ENCODE peak calls at places on chromosomes 16 and 17, in nine cellular contexts. X is Peyer's patch, Z is tibial artery, J is K562, K is ovary, C is neural progenitor cell, F is AG09309, V is left ventricle myocardium inferior, H is HCT116. P is an unnamed sample.

GRCh38 chr17:60652484-60653247 is 25.0 kb upstream of the BCAS3 start:
- DNase-seq in C (no peak), H (no peak), K (no peak), Z (no peak), X (no peak), F (no peak), J (no peak), V (no peak), P (no peak)

GRCh38 chr17:40605301-40605700 is 40.0 kb upstream of the CCR7 start:
- DNase-seq in F (no peak), V (no peak), J (no peak), C (no peak), H (no peak), X (no peak), Z (no peak), K (no peak), P (no peak)

GRCh38 chr17:69223809-69224208 is 4.8 kb downstream of the ABCA10 start:
- DNase-seq in Z (no peak), K (no peak), X (no peak), F (no peak), V (no peak), H (no peak), J (no peak), C (no peak), P (no peak)

GRCh38 chr16:86052926-86053325 is 154.0 kb downstream of the IRF8 start:
- DNase-seq in V (no peak), J (no peak), H (no peak), X (peak), K (no peak), C (no peak), F (no peak), Z (no peak), P (no peak)

GRCh38 chr17:65509032-65509431 is 52.4 kb downstream of the AXIN2 start:
- DNase-seq in J (no peak), H (no peak), Z (no peak), X (no peak), F (no peak), K (no peak), V (no peak), C (no peak), P (no peak)

GRCh38 chr16:24145927-24146326 is 110.2 kb upstream of the CACNG3 start:
- DNase-seq in K (no peak), X (no peak), F (no peak), V (no peak), H (no peak), Z (no peak), J (no peak), C (no peak), P (no peak)

GRCh38 chr16:74309789-74310781 is 13.5 kb downstream of the PSMD7 start:
- DNase-seq in X (no peak), V (no peak), C (peak), H (peak), F (peak), J (peak), Z (no peak), K (no peak), P (peak)

GRCh38 chr17:7263801-7264078 is 1.5 kb upstream of the CLDN7 start:
- DNase-seq in Z (no peak), C (no peak), V (no peak), K (no peak), F (no peak), X (peak), H (no peak), J (no peak), P (no peak)

GRCh38 chr17:20230924-20231323 is 221.8 kb downstream of the SPECC1 start:
- DNase-seq in X (no peak), F (no peak), K (no peak), H (no peak), C (no peak), J (no peak), Z (no peak), V (no peak), P (no peak)

GRCh38 chr17:32267690-32268205 is 2.1 kb downstream of the RHBDL3 start:
- DNase-seq in H (no peak), V (no peak), K (no peak), Z (no peak), F (no peak), C (peak), J (no peak), X (no peak), P (no peak)

GRCh38 chr17:13306310-13306962 is 288.6 kb upstream of the ELAC2 start:
- DNase-seq in K (no peak), F (peak), Z (no peak), J (peak), X (no peak), V (no peak), C (peak), H (peak), P (peak)

GRCh38 chr17:59432657-59433056 is 101.2 kb downstream of the YPEL2 start:
- DNase-seq in V (no peak), K (no peak), H (no peak), J (no peak), X (no peak), F (no peak), Z (no peak), C (no peak), P (no peak)

GRCh38 chr16:6570520-6570919 is 762.1 kb upstream of the RBFOX1 start:
- DNase-seq in J (no peak), H (no peak), X (no peak), C (no peak), K (no peak), V (no peak), F (no peak), Z (no peak), P (no peak)

GRCh38 chr16:56279132-56279531 is 87.8 kb downstream of the GNAO1 start:
- DNase-seq in V (no peak), H (no peak), C (no peak), J (no peak), X (peak), K (no peak), Z (no peak), F (no peak), P (no peak)

GRCh38 chr17:50056961-50057330 is 1.0 kb downstream of the ITGA3 start:
- DNase-seq in J (no peak), C (peak), Z (no peak), H (no peak), X (peak), F (no peak), K (no peak), V (no peak), P (no peak)

GRCh38 chr17:40602445-40603443 is 37.5 kb upstream of the CCR7 start:
- DNase-seq in Z (no peak), F (no peak), X (no peak), K (no peak), H (no peak), J (no peak), C (no peak), V (no peak), P (no peak)

GRCh38 chr17:40323731-40324650 is 15.0 kb downstream of the RARA start:
- DNase-seq in K (peak), X (peak), J (no peak), V (peak), H (no peak), F (no peak), Z (peak), C (no peak), P (no peak)

GRCh38 chr17:16352838-16353701 is at the start of gene CENPV:
- DNase-seq in F (no peak), H (peak), X (peak), K (peak), Z (no peak), J (peak), C (peak), V (peak), P (no peak)

GRCh38 chr16:69880640-69881133 is 70.4 kb upstream of the CLEC18A start:
- DNase-seq in K (no peak), J (no peak), Z (no peak), X (no peak), F (no peak), V (no peak), H (no peak), C (no peak), P (no peak)

GRCh38 chr16:9929836-9930235 is 252.4 kb downstream of the GRIN2A start:
- DNase-seq in F (no peak), H (no peak), J (no peak), V (no peak), K (no peak), X (no peak), Z (no peak), C (no peak), P (no peak)

GRCh38 chr16:706189-707061 is 824 bp upstream of the FBXL16 start:
- DNase-seq in C (peak), V (no peak), J (no peak), Z (no peak), F (no peak), H (no peak), X (no peak), K (no peak), P (no peak)

GRCh38 chr16:31435341-31436220 is 7.0 kb downstream of the ZNF843 start:
- DNase-seq in K (no peak), F (no peak), J (no peak), X (peak), C (no peak), V (no peak), Z (no peak), H (no peak), P (no peak)

GRCh38 chr17:21394265-21394664 is 18.1 kb downstream of the KCNJ12 start:
- DNase-seq in X (no peak), Z (no peak), V (no peak), J (no peak), H (no peak), K (no peak), C (no peak), F (peak), P (no peak)

GRCh38 chr17:37833237-37833859 is 88.5 kb upstream of the HNF1B start:
- DNase-seq in C (no peak), X (no peak), Z (no peak), V (no peak), K (no peak), F (no peak), J (no peak), H (no peak), P (no peak)

GRCh38 chr16:4390266-4391260 is 18.9 kb downstream of the VASN start:
- DNase-seq in Z (no peak), K (no peak), X (no peak), J (no peak), H (no peak), F (no peak), V (no peak), C (peak), P (no peak)
- H3K4me3 ChIP-seq in Z (no peak), K (no peak), X (no peak), J (no peak), H (no peak), F (no peak), V (no peak), C (no peak), P (no peak)

DNA sequence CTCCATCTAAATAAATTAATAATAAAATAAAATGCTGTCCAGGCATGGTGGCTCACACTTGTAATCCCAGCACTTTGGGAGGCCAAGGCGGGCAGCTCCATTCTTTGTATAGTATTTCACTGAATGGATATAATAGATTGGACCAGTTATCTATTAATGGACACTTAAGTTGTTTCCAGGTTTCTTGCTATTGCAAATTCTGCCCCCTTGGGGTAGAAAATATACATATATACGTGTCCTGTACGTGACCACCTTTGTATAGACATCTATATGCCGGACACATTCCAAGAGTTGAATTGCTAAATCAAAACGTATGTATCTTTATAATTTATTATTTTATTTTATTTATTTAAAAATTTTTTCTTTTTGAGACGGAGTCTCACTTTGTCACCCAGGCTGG is 3.9 kb upstream of the EXOC7 start:
- DNase-seq in F (no peak), X (no peak), V (no peak), C (peak), H (peak), Z (no peak), K (no peak), J (no peak), P (no peak)
- TF ChIP-seq CTCF in F (peak), X (no peak), V (peak), C (peak), H (peak), Z (no peak), K (no peak), J (peak), P (peak)

GRCh38 chr17:82063424-82064415 is 1.9 kb downstream of the DUS1L start:
- DNase-seq in J (no peak), V (no peak), K (no peak), X (no peak), Z (no peak), C (no peak), H (no peak), F (no peak), P (no peak)
- H3K4me3 ChIP-seq in J (peak), V (peak), K (no peak), X (peak), Z (peak), C (no peak), H (peak), F (no peak), P (peak)

DNA sequence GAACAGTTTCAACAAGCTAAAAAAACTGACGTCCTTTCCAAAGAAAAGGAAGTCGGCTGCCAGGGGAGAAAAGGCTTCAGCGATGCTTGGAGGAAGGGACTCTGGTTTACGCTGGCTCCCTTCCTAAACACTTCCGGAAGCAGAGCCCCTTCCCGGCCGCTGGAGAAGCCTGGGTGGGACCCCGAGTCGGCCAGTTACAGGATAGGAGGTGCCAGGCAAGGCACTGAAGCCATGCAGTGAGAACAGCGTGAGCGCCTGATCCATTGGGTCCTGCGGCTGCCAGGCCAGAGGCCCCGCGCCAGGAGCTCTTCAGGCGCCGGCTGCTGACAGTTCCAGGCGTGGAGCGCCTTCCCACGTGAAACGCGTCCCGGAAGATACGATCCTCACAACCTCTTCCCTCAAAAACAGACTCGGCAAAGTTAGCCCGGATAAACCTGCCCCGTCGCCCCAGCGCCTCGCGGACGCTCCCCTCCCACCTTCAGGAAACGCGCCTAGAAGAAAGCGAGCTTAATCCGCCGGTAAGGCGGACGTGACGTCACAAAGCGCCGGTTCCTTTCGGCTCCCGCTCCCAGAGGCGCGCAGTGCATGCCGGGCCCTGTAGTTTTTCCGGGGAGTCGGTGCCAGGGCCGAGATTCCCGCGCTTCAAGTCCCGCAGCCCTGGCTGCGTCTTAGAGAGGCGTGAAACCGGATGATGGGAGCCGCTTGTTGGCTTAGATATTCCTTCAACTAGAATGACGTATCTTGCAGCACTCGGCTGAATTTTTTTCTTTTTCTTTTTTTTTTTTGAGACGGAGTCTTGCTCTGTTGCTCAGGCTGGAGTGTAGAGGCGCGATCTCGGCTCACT is at the start of gene ADAT1:
- DNase-seq in Z (peak), X (peak), J (peak), K (peak), H (peak), C (peak), V (peak), F (peak), P (peak)
- TF ChIP-seq CTCF in Z (no peak), X (no peak), J (no peak), K (no peak), H (no peak), C (no peak), V (no peak), F (no peak), P (no peak)

DNA sequence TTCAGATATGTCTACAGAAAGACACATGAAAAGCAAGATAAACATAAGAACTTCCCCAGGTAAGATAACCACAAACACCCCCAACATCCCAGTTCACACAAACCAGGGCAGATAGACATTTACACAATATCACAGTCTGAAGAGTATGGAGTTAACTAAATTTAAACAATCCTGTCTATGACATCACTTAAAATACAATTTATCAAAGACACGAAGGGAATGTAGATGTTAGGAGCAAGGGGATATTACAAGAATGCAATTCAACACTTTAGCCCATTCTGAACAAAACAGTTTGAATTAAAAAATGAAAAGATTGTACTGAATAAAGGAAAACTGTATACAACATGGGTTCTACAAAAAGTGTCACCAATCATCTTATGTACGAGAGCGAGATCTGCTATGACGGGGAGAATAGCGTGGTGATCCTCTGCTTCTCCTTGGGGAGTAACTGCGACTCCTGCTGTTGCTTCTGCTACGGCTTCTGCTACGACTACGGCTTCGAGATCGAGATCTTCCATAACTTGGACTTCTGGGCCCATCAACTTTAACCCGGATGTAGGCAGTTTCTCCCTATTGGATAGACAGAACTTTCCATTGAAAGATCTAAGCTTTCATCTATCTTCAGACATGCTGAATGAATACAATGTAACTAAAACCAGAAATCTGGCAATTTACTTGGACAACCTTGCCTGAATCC is 1.9 kb downstream of the SRSF1 start:
- DNase-seq in H (no peak), V (no peak), F (no peak), C (no peak), K (no peak), X (no peak), J (no peak), Z (no peak), P (no peak)
- H3K4me3 ChIP-seq in H (peak), V (peak), F (peak), C (peak), K (no peak), X (peak), J (peak), Z (peak), P (peak)

GRCh38 chr17:81911277-81911961 is at the start of gene PCYT2:
- DNase-seq in F (peak), X (peak), K (peak), Z (peak), C (peak), J (peak), H (peak), V (peak), P (no peak)
- TF ChIP-seq CTCF in F (no peak), X (no peak), K (no peak), Z (no peak), C (peak), J (no peak), H (peak), V (peak), P (no peak)

DNA sequence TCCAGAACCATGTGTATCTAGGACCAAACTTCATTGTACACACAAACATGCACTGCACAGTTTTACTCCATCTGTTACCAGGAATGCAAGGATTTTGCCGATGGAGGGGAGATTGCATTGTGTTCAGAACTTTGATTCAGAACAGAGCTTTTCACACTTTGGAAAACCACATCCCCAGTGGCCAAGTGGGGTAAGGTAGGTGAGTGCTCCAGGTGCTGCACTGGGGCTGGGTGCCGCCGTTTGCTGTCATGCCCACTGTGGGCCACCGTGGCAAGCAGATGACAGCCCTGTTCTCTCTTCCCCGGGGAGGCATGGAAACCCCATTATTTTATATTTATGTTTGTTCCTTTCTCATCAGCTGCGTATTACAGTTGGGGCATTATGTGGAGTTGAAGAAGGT is 29.3 kb upstream of the JPH3 start:
- DNase-seq in Z (no peak), C (no peak), F (no peak), J (no peak), V (no peak), K (no peak), H (no peak), X (no peak), P (no peak)
- H3K4me3 ChIP-seq in Z (no peak), C (no peak), F (no peak), J (no peak), V (no peak), K (no peak), H (no peak), X (no peak), P (no peak)

GRCh38 chr17:48831549-48831883 is 681 bp downstream of the CALCOCO2 start:
- DNase-seq in J (no peak), V (no peak), C (no peak), Z (no peak), K (no peak), X (no peak), F (no peak), H (no peak), P (no peak)
- TF ChIP-seq CTCF in J (no peak), V (no peak), C (no peak), Z (no peak), K (no peak), X (no peak), F (no peak), H (no peak), P (no peak)

GRCh38 chr17:400257-400656 is 47.6 kb upstream of the RPH3AL start:
- DNase-seq in H (no peak), F (no peak), X (no peak), Z (no peak), V (no peak), C (no peak), K (no peak), J (no peak), P (no peak)
- H3K4me3 ChIP-seq in H (no peak), F (no peak), X (no peak), Z (no peak), V (no peak), C (no peak), K (no peak), J (no peak), P (no peak)

DNA sequence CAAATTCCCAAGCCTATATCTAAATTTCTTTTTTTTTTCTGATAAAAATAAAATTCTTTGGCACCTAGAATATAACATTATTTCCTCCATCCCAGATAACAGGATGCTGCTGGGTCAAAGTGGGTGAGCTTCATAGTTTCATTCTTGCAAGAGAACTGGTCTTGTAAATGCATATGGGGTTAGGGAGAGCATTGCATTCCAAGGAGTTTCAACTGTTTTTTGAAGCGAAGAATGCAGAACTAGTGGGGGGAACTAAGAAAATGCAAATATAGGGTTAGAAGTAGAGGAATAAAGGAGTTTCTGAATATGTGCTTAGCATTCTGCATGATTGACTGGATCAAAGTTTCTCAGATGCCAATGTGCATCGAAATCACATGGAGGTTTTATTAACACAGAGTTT is 347.2 kb upstream of the XYLT1 start:
- DNase-seq in J (no peak), C (no peak), Z (no peak), V (no peak), F (no peak), K (no peak), X (no peak), H (no peak), P (no peak)
- TF ChIP-seq CTCF in J (no peak), C (no peak), Z (no peak), V (no peak), F (no peak), K (no peak), X (no peak), H (no peak), P (no peak)

P was measured in HFF-Myc.